ENCODE peak calls at places on chromosome 14, in eight cellular contexts. Q is stimulated activated CD8-positive, alpha-beta memory T cell treated with anti-CD3 and anti-CD28 coated beads, Interleukin-2, amount 100 ng/mL, for 1 hour; X is NCI-H2081; E is cardiac fibroblast; I is lung microvascular endothelial cell; K is effector memory CD8-positive, alpha-beta T cell; T is GDM1; Z is Caki2. G is an unnamed sample.

GRCh38 chr14:39433452-39433813 is 1.2 kb upstream of the FBXO33 start:
- DNase-seq in X (no peak), I (no peak), T (no peak), Q (no peak), Z (no peak), E (no peak), K (no peak), G (no peak)

GRCh38 chr14:92670177-92670576 is 78.2 kb downstream of the LGMN start:
- DNase-seq in X (no peak), T (peak), E (peak), I (no peak), Q (no peak), Z (no peak), K (no peak), G (no peak)

GRCh38 chr14:91310620-91311283 is 66.2 kb upstream of the GPR68 start:
- DNase-seq in T (no peak), Z (no peak), E (no peak), X (no peak), Q (no peak), I (no peak), K (peak), G (no peak)

GRCh38 chr14:98926151-98926550 is 345.8 kb downstream of the BCL11B start:
- DNase-seq in K (no peak), Q (no peak), Z (no peak), X (no peak), I (no peak), E (no peak), T (no peak), G (peak)

GRCh38 chr14:74785056-74785613 is 22.0 kb downstream of the YLPM1 start:
- DNase-seq in E (no peak), Z (no peak), Q (no peak), X (no peak), K (no peak), T (no peak), I (no peak), G (no peak)

GRCh38 chr14:104420990-104421389 is 158.6 kb upstream of the C14orf180 start:
- DNase-seq in Z (no peak), E (no peak), X (no peak), T (no peak), K (no peak), Q (no peak), I (no peak), G (peak)

GRCh38 chr14:75454963-75455546 is 27.2 kb downstream of the JDP2 start:
- DNase-seq in E (peak), I (no peak), Z (peak), K (no peak), Q (no peak), X (no peak), T (no peak), G (peak)

GRCh38 chr14:91367173-91368171 is 50.1 kb downstream of the CCDC88C start:
- DNase-seq in E (peak), K (peak), I (no peak), T (no peak), Q (no peak), X (no peak), Z (peak), G (no peak)

GRCh38 chr14:36654185-36655053 is 7.2 kb upstream of the PAX9 start:
- DNase-seq in X (no peak), T (no peak), Q (no peak), Z (no peak), I (no peak), E (no peak), K (no peak), G (no peak)

GRCh38 chr14:56324831-56325230 is 206.6 kb downstream of the PELI2 start:
- DNase-seq in X (no peak), Q (no peak), E (no peak), Z (no peak), I (no peak), K (no peak), T (no peak), G (no peak)

GRCh38 chr14:96599076-96599475 is 96.9 kb downstream of the PAPOLA start:
- DNase-seq in E (no peak), Q (no peak), T (no peak), I (no peak), K (no peak), X (no peak), Z (no peak), G (no peak)

GRCh38 chr14:23639891-23640523 is 3.8 kb downstream of the DHRS2 start:
- DNase-seq in K (no peak), T (no peak), Q (no peak), E (no peak), Z (no peak), I (no peak), X (no peak), G (no peak)

GRCh38 chr14:21735639-21736307 is 62.2 kb upstream of the OR4E1 start:
- DNase-seq in Q (no peak), X (no peak), T (no peak), Z (no peak), K (no peak), I (no peak), E (no peak), G (no peak)

GRCh38 chr14:91383439-91383838 is 34.2 kb downstream of the CCDC88C start:
- DNase-seq in K (no peak), X (no peak), Q (no peak), I (no peak), Z (no peak), T (no peak), E (no peak), G (no peak)

GRCh38 chr14:73237219-73237785 is at the start of gene PAPLN:
- DNase-seq in T (no peak), I (peak), Z (peak), E (peak), Q (no peak), K (no peak), X (no peak), G (peak)

GRCh38 chr14:104579507-104579906 is at the start of gene C14orf180:
- DNase-seq in Z (no peak), E (no peak), K (no peak), Q (no peak), I (no peak), T (no peak), X (no peak), G (no peak)

GRCh38 chr14:96146131-96146771 is 58.4 kb upstream of the BDKRB2 start:
- DNase-seq in X (no peak), Z (peak), K (no peak), E (peak), I (no peak), T (no peak), Q (no peak), G (no peak)

GRCh38 chr14:25620515-25620914 is 570.6 kb upstream of the STXBP6 start:
- DNase-seq in Z (no peak), K (no peak), I (no peak), E (no peak), X (no peak), T (no peak), Q (no peak), G (no peak)

GRCh38 chr14:95891742-95892141 is 15.1 kb downstream of the TUNAR start:
- DNase-seq in T (no peak), X (no peak), Q (no peak), E (peak), I (no peak), K (no peak), Z (peak), G (no peak)

GRCh38 chr14:95142208-95142607 is 15.1 kb downstream of the DICER1 start:
- DNase-seq in I (no peak), K (no peak), E (no peak), Q (no peak), Z (no peak), X (no peak), T (no peak), G (no peak)

GRCh38 chr14:55957950-55958349 is 160.3 kb upstream of the PELI2 start:
- DNase-seq in T (no peak), Q (no peak), Z (no peak), X (no peak), I (no peak), K (no peak), E (no peak), G (no peak)

GRCh38 chr14:57066887-57067513 is 201.7 kb downstream of the EXOC5 start:
- DNase-seq in X (peak), E (peak), Q (no peak), T (no peak), Z (peak), I (peak), K (no peak), G (no peak)

GRCh38 chr14:64405295-64405694 is 17.1 kb downstream of the MTHFD1 start:
- DNase-seq in I (no peak), T (no peak), K (no peak), Q (no peak), Z (no peak), E (no peak), X (no peak), G (no peak)

GRCh38 chr14:25090716-25091454 is 40.9 kb upstream of the STXBP6 start:
- DNase-seq in K (no peak), I (no peak), T (no peak), Z (peak), Q (no peak), E (peak), X (no peak), G (no peak)

GRCh38 chr14:94663965-94664704 is 51.9 kb downstream of the SERPINA3 start:
- DNase-seq in Z (no peak), T (no peak), K (no peak), E (no peak), I (no peak), X (no peak), Q (no peak), G (no peak)

GRCh38 chr14:34199585-34199984 is 248.7 kb upstream of the EGLN3 start:
- DNase-seq in T (no peak), X (no peak), Q (no peak), K (no peak), E (peak), I (no peak), Z (no peak), G (no peak)

GRCh38 chr14:74251546-74252030 is 12.3 kb downstream of the VSX2 start:
- DNase-seq in I (peak), K (peak), T (peak), Z (peak), E (peak), Q (peak), X (peak), G (peak)

GRCh38 chr14:25371053-25371452 is 321.1 kb upstream of the STXBP6 start:
- DNase-seq in X (no peak), Z (no peak), K (no peak), Q (no peak), E (no peak), T (no peak), I (no peak), G (no peak)

GRCh38 chr14:49641697-49642129 is 6.7 kb upstream of the DNAAF2 start:
- DNase-seq in Z (peak), T (no peak), Q (no peak), E (no peak), K (no peak), X (peak), I (no peak), G (no peak)

GRCh38 chr14:97544581-97544980 is 747.4 kb downstream of the VRK1 start:
- DNase-seq in I (no peak), Q (no peak), X (no peak), T (no peak), K (no peak), E (no peak), Z (no peak), G (peak)

GRCh38 chr14:73896521-73896920 is 9.9 kb downstream of the ZNF410 start:
- DNase-seq in E (peak), Z (no peak), I (no peak), T (no peak), X (no peak), Q (no peak), K (no peak), G (no peak)

GRCh38 chr14:55125403-55125802 is 3.6 kb upstream of the LGALS3 start:
- DNase-seq in E (no peak), T (peak), Z (no peak), I (no peak), Q (no peak), X (no peak), K (no peak), G (peak)

GRCh38 chr14:88045705-88046104 is 40.8 kb downstream of the GPR65 start:
- DNase-seq in K (no peak), Z (no peak), X (no peak), Q (no peak), I (no peak), T (no peak), E (no peak), G (peak)

GRCh38 chr14:93317836-93318807 is 14.7 kb downstream of the BTBD7 start:
- DNase-seq in Z (peak), Q (no peak), E (peak), I (peak), K (no peak), X (no peak), T (no peak), G (no peak)

G was measured in aorta.